ENCODE peak calls at places on chromosomes 7 and 10, in six cellular contexts. Y is foreskin fibroblast, C is GM06990, H is right lobe of liver, S is AG04450, A is OCI-LY7. Q is an unnamed sample.

GRCh38 chr7:39428221-39428620 is 138.0 kb upstream of the YAE1 start:
- DNase-seq in Y (peak), C (no peak), H (no peak), S (no peak), A (no peak), Q (peak)

GRCh38 chr7:159209429-159209828 is 64.8 kb upstream of the VIPR2 start:
- DNase-seq in Y (no peak), C (no peak), H (no peak), S (no peak), A (no peak), Q (no peak)

GRCh38 chr7:411677-412312 is 107.9 kb downstream of the PDGFA start:
- DNase-seq in Y (no peak), C (no peak), H (no peak), S (no peak), A (no peak), Q (no peak)

GRCh38 chr10:70378122-70378521 is 4.3 kb downstream of the LRRC20 start:
- DNase-seq in Y (peak), C (no peak), H (no peak), S (peak), A (no peak), Q (peak)

GRCh38 chr10:21047096-21047495 is 150.0 kb upstream of the NEBL start:
- DNase-seq in Y (no peak), C (no peak), H (no peak), S (no peak), A (no peak), Q (no peak)

GRCh38 chr10:100896876-100897461 is 15.8 kb upstream of the SLF2 start:
- DNase-seq in Y (no peak), C (no peak), H (no peak), S (no peak), A (no peak), Q (no peak)

GRCh38 chr10:133258066-133258817 is 18.4 kb downstream of the ADAM8 start:
- DNase-seq in Y (no peak), C (peak), H (no peak), S (no peak), A (peak), Q (no peak)

GRCh38 chr7:104442461-104442860 is 114.1 kb downstream of the LHFPL3 start:
- DNase-seq in Y (no peak), C (no peak), H (no peak), S (no peak), A (no peak), Q (no peak)

GRCh38 chr10:90968448-90969086 is 47.7 kb upstream of the ANKRD1 start:
- DNase-seq in Y (peak), C (no peak), H (no peak), S (peak), A (no peak), Q (peak)

GRCh38 chr10:62248465-62248864 is 20.2 kb downstream of the RTKN2 start:
- DNase-seq in Y (no peak), C (no peak), H (no peak), S (no peak), A (peak), Q (no peak)

GRCh38 chr7:142776206-142776844 is 5.6 kb downstream of the PRSS2 start:
- DNase-seq in Y (peak), C (no peak), H (no peak), S (no peak), A (no peak), Q (no peak)

GRCh38 chr10:13990918-13991317 is 339.8 kb downstream of the FRMD4A start:
- DNase-seq in Y (peak), C (no peak), H (no peak), S (no peak), A (no peak), Q (no peak)
- H3K4me3 ChIP-seq in Y (no peak), C (no peak), H (no peak), S (no peak), A (no peak), Q (no peak)

GRCh38 chr7:2878306-2878705 is 34.2 kb upstream of the GNA12 start:
- DNase-seq in Y (no peak), C (no peak), H (no peak), S (no peak), A (peak), Q (no peak)
- TF ChIP-seq CTCF in Y (no peak), C (no peak), H (no peak), S (no peak), A (no peak), Q (no peak)

DNA sequence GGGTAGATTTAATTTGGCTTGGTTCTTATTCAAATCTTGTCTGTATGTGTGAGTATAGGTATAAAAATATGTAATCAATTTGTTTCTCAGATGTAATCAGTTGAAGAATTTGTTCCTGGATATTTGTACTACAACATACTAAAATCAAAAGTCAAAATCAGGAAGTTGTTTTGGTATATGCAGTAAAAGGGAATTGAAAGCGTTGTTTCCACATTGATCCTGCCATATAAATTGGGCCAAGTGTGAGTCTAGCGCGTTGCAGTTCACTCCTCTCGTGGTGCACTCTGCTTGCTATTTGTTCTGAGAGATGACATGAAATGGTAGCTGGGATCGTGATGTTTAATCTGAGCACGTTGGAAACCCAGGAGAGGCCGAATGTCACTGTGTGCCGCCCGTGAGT is 55.9 kb downstream of the SHH start:
- DNase-seq in Y (no peak), C (no peak), H (no peak), S (no peak), A (no peak), Q (no peak)
- H3K4me3 ChIP-seq in Y (no peak), C (no peak), H (no peak), S (no peak), A (no peak), Q (no peak)

DNA sequence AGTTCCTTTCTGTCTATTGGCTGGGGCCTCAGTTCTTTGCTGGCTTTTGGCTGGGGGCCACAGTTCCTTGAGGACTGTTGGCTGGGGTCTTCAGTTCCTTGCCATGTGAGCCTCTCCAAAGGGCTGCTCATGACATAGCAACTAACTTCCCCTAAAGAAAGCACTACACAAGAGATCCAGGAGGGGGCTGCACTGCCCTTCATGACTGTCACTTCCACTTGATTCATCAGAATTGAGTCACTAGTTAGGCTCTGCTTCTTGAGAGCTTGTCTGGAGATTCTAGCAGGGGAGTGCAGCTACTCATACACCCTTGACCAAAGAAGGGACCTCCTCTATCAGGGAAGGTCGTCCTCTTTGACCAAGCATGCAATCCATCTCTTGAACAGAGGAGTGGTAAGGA is 38.0 kb upstream of the MKX start:
- DNase-seq in Y (peak), C (no peak), H (no peak), S (peak), A (peak), Q (peak)
- TF ChIP-seq CTCF in Y (peak), C (peak), H (peak), S (peak), A (peak), Q (peak)